ENCODE peak calls at places on chromosome 15, in eight cellular contexts. X is COR-L47; C is GM23338; F is small intestine; T is natural killer cell; P is stimulated activated CD4-positive, alpha-beta T cell treated with anti-CD3 and anti-CD28 coated beads, Interleukin-2, amount 100 ng/mL, for 24 hours; O is esophagus squamous epithelium; N is cardiac fibroblast. J is an unnamed sample.

GRCh38 chr15:99598296-99598695 is 32.5 kb downstream of the MEF2A start:
- DNase-seq in X (no peak), F (no peak), C (no peak), T (no peak), O (no peak), P (no peak), N (no peak), J (no peak)

GRCh38 chr15:96849501-96849900 is 519.0 kb downstream of the NR2F2 start:
- DNase-seq in N (peak; percentile 86), C (no peak), F (no peak), O (no peak), P (no peak), T (no peak), X (no peak), J (peak; percentile 39)

GRCh38 chr15:99158626-99159412 is 53.9 kb downstream of the SYNM start:
- DNase-seq in N (no peak), C (no peak), P (no peak), F (no peak), T (no peak), X (no peak), O (no peak), J (no peak)

GRCh38 chr15:25728816-25729215 is 134.3 kb downstream of the ATP10A start:
- DNase-seq in F (no peak), X (no peak), C (no peak), P (no peak), N (no peak), T (no peak), O (no peak), J (no peak)

GRCh38 chr15:96225642-96226259 is 104.7 kb upstream of the NR2F2 start:
- DNase-seq in P (no peak), X (no peak), N (no peak), C (no peak), O (no peak), T (no peak), F (no peak), J (no peak)

GRCh38 chr15:49163678-49164077 is 6.4 kb upstream of the GALK2 start:
- DNase-seq in X (no peak), N (no peak), T (no peak), C (no peak), O (no peak), P (no peak), F (no peak), J (no peak)

GRCh38 chr15:72196409-72197044 is 1.1 kb downstream of the GRAMD2A start:
- DNase-seq in P (no peak), X (no peak), N (peak; percentile 19), O (no peak), F (no peak), C (no peak), T (no peak), J (no peak)

GRCh38 chr15:62482715-62483429 is 317.8 kb upstream of the C2CD4B start:
- DNase-seq in X (no peak), O (no peak), P (peak; percentile 7), C (peak; percentile 86), F (no peak), T (no peak), N (peak; percentile 37), J (peak; percentile 5)

GRCh38 chr15:34496616-34497015 is 59.0 kb upstream of the GOLGA8A start:
- DNase-seq in O (no peak), P (no peak), T (no peak), N (no peak), X (peak; percentile 39), F (no peak), C (no peak), J (no peak)

GRCh38 chr15:73457334-73457733 is 14.4 kb downstream of the REC114 start:
- DNase-seq in O (no peak), C (no peak), F (peak; percentile 77), X (no peak), N (no peak), P (no peak), T (no peak), J (no peak)

GRCh38 chr15:28133281-28133680 is 34.2 kb upstream of the OCA2 start:
- DNase-seq in T (no peak), X (no peak), N (peak; percentile 48), F (no peak), C (no peak), O (no peak), P (no peak), J (no peak)

GRCh38 chr15:22947101-22948000 is 32.8 kb downstream of the CYFIP1 start:
- DNase-seq in C (no peak), X (no peak), N (no peak), F (no peak), O (no peak), P (no peak), T (no peak), J (no peak)

GRCh38 chr15:34085746-34086145 is 15.9 kb downstream of the EMC7 start:
- DNase-seq in X (no peak), C (no peak), O (no peak), P (no peak), F (no peak), T (no peak), N (peak; percentile 29), J (peak; percentile 36)

GRCh38 chr15:95520511-95520910 is 810.0 kb upstream of the NR2F2 start:
- DNase-seq in X (no peak), O (no peak), P (no peak), T (no peak), C (no peak), F (no peak), N (no peak), J (no peak)

GRCh38 chr15:50124557-50125080 is 5.6 kb upstream of the ATP8B4 start:
- DNase-seq in T (no peak), N (no peak), X (no peak), F (no peak), C (no peak), O (no peak), P (no peak), J (no peak)

GRCh38 chr15:89628791-89629715 is 26.2 kb downstream of the KIF7 start:
- DNase-seq in P (no peak), N (no peak), C (peak; percentile 23), X (no peak), O (no peak), F (no peak), T (no peak), J (no peak)

GRCh38 chr15:56957812-56958406 is 39.5 kb downstream of the TCF12 start:
- DNase-seq in N (no peak), P (no peak), X (no peak), C (peak; percentile 67), T (no peak), F (no peak), O (no peak), J (no peak)